ENCODE peak calls at places on chromosome 13, in five cellular contexts. W is K562, Z is GM12865, D is sigmoid colon, O is BJ. V is an unnamed sample.

GRCh38 chr13:46229251-46229650 is 17.5 kb downstream of the LRRC63 start:
- DNase-seq in W (no peak), Z (no peak), D (no peak), O (no peak), V (peak)

GRCh38 chr13:61777902-61778301 is 362.3 kb upstream of the PCDH20 start:
- DNase-seq in W (no peak), Z (no peak), D (no peak), O (no peak), V (no peak)

GRCh38 chr13:113860579-113861432 is 3.1 kb downstream of the GAS6 start:
- DNase-seq in W (peak), Z (no peak), D (no peak), O (no peak), V (peak)

GRCh38 chr13:105598551-105598950 is 936.9 kb downstream of the EFNB2 start:
- DNase-seq in W (no peak), Z (no peak), D (no peak), O (no peak), V (peak)

GRCh38 chr13:44197791-44198770 is 175.5 kb upstream of the SERP2 start:
- DNase-seq in W (no peak), Z (peak), D (no peak), O (no peak), V (peak)

GRCh38 chr13:48679941-48680630 is 26.4 kb downstream of the CYSLTR2 start:
- DNase-seq in W (no peak), Z (no peak), D (no peak), O (no peak), V (no peak)

GRCh38 chr13:32548837-32549236 is 10.2 kb upstream of the N4BP2L2 start:
- DNase-seq in W (no peak), Z (no peak), D (no peak), O (no peak), V (peak)

GRCh38 chr13:98697833-98698232 is 54.6 kb downstream of the SLC15A1 start:
- DNase-seq in W (no peak), Z (no peak), D (no peak), O (no peak), V (no peak)

GRCh38 chr13:81540777-81541176 is 1199.9 kb upstream of the SPRY2 start:
- DNase-seq in W (no peak), Z (no peak), D (no peak), O (no peak), V (no peak)

GRCh38 chr13:30593001-30593400 is 24.7 kb upstream of the USPL1 start:
- DNase-seq in W (no peak), Z (peak), D (no peak), O (no peak), V (no peak)

GRCh38 chr13:82803341-82803740 is 1078.9 kb downstream of the SLITRK1 start:
- DNase-seq in W (no peak), Z (no peak), D (no peak), O (no peak), V (peak)

GRCh38 chr13:104809483-104809882 is 1726.0 kb downstream of the EFNB2 start:
- DNase-seq in W (no peak), Z (no peak), D (no peak), O (no peak), V (no peak)

GRCh38 chr13:76164290-76164689 is 528.2 kb downstream of the LMO7 start:
- DNase-seq in W (no peak), Z (no peak), D (no peak), O (no peak), V (no peak)

GRCh38 chr13:33679658-33680012 is 138.3 kb upstream of the RFC3 start:
- DNase-seq in W (no peak), Z (no peak), D (no peak), O (no peak), V (no peak)

GRCh38 chr13:114067381-114067885 is 65.0 kb downstream of the RASA3 start:
- DNase-seq in W (no peak), Z (peak), D (no peak), O (peak), V (peak)

GRCh38 chr13:66994498-66995365 is 235.4 kb downstream of the PCDH9 start:
- DNase-seq in W (peak), Z (peak), D (no peak), O (no peak), V (no peak)

GRCh38 chr13:36344886-36345437 is 1.2 kb downstream of the SPART start:
- DNase-seq in W (peak), Z (peak), D (no peak), O (no peak), V (peak)

GRCh38 chr13:21319869-21320641 is 139.0 kb downstream of the ZDHHC20 start:
- DNase-seq in W (no peak), Z (no peak), D (no peak), O (no peak), V (no peak)

GRCh38 chr13:73898276-73898675 is 235.9 kb downstream of the KLF12 start:
- DNase-seq in W (no peak), Z (no peak), D (no peak), O (peak), V (no peak)

GRCh38 chr13:47869780-47870179 is 131.3 kb downstream of the SUCLA2 start:
- DNase-seq in W (no peak), Z (no peak), D (no peak), O (no peak), V (no peak)

GRCh38 chr13:108834193-108834592 is 204.8 kb downstream of the MYO16 start:
- DNase-seq in W (no peak), Z (no peak), D (no peak), O (no peak), V (no peak)

GRCh38 chr13:28493740-28494536 is 990 bp downstream of the FLT1 start:
- DNase-seq in W (no peak), Z (no peak), D (no peak), O (no peak), V (no peak)

GRCh38 chr13:21134475-21134874 is 41.9 kb downstream of the SKA3 start:
- DNase-seq in W (no peak), Z (no peak), D (no peak), O (no peak), V (no peak)

GRCh38 chr13:25860862-25861261 is 191.0 kb downstream of the SHISA2 start:
- DNase-seq in W (no peak), Z (no peak), D (no peak), O (no peak), V (peak)

GRCh38 chr13:100089633-100090032 is 740 bp downstream of the PCCA start:
- DNase-seq in W (peak), Z (peak), D (no peak), O (no peak), V (peak)

DNA sequence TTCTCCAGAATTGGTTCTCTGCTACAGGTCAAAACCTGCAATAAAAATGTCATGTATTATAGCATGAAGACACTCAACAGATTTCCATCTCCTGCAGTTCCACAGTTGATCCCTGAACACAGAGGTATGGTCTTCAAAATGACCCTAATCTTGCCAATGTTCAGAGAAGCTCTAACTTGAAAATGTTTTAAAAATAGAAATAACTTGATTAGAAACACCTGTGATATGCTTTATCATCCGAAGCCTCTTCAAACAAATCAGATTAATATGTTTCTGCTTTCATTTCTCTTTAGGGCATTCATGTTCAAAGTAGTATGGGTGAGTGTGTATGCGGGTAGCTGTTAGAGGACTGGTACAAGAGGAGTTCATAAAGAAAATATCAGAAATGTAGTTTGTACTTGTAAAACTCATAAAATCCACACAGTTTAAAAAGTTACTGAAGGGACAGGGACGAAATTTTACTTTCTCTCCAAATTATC is 60.4 kb downstream of the KCNRG start:
- DNase-seq in W (no peak), Z (peak), D (no peak), O (no peak), V (peak)
- H3K4me3 ChIP-seq in W (no peak), Z (peak), D (no peak), O (no peak), V (no peak)

GRCh38 chr13:79405501-79405830 is 589 bp downstream of the RBM26 start:
- DNase-seq in W (peak), Z (no peak), D (peak), O (no peak), V (no peak)

GRCh38 chr13:79409828-79410227 is 3.8 kb upstream of the RBM26 start:
- DNase-seq in W (no peak), Z (no peak), D (no peak), O (no peak), V (no peak)

GRCh38 chr13:79406597-79406908 is 498 bp upstream of the RBM26 start:
- DNase-seq in W (no peak), Z (no peak), D (no peak), O (no peak), V (no peak)

GRCh38 chr13:79405831-79406596 is at the start of gene RBM26:
- DNase-seq in W (peak), Z (peak), D (peak), O (peak), V (peak)

GRCh38 chr13:79407349-79407979 is 1.4 kb upstream of the RBM26 start:
- DNase-seq in W (no peak), Z (no peak), D (no peak), O (no peak), V (no peak)
- TF ChIP-seq CTCF in W (no peak), Z (no peak), D (no peak), O (no peak), V (no peak)

GRCh38 chr13:79369226-79369625 is 36.8 kb downstream of the RBM26 start:
- DNase-seq in W (no peak), Z (no peak), D (no peak), O (peak), V (no peak)

GRCh38 chr13:79360064-79360463 is 46.0 kb downstream of the RBM26 start:
- DNase-seq in W (no peak), Z (no peak), D (no peak), O (no peak), V (no peak)

GRCh38 chr13:79361299-79361698 is 44.8 kb downstream of the RBM26 start:
- DNase-seq in W (no peak), Z (no peak), D (no peak), O (no peak), V (no peak)

DNA sequence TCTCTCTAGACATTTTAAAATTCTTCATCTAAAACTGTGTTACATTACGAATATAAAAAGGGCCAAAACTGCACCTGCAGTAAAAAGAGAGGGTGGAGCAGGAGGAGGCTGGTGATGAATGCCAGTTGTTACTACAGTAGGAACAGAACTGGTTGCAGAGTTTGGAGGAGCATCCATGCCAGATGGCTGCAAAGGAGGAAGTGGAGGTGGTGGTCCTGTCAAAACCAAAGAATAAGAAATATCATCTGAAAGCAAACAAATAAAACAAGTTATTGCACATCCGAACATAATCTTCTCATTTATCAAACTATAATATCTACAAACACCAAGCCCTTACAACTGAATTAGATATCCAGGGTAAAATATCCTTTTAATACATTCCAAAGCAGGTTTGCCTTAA is 40.1 kb downstream of the RBM26 start:
- DNase-seq in W (no peak), Z (no peak), D (no peak), O (no peak), V (no peak)
- H3K4me3 ChIP-seq in W (no peak), Z (no peak), D (no peak), O (no peak), V (no peak)

GRCh38 chr13:111472559-111473460 is 152.4 kb downstream of the TEX29 start:
- DNase-seq in W (no peak), Z (no peak), D (peak), O (no peak), V (no peak)

GRCh38 chr13:111472083-111472482 is 151.6 kb downstream of the TEX29 start:
- DNase-seq in W (no peak), Z (no peak), D (peak), O (no peak), V (no peak)

GRCh38 chr13:111475488-111475887 is 155.0 kb downstream of the TEX29 start:
- DNase-seq in W (no peak), Z (no peak), D (no peak), O (no peak), V (no peak)

GRCh38 chr13:111476197-111476596 is 155.8 kb downstream of the TEX29 start:
- DNase-seq in W (no peak), Z (no peak), D (no peak), O (no peak), V (no peak)

DNA sequence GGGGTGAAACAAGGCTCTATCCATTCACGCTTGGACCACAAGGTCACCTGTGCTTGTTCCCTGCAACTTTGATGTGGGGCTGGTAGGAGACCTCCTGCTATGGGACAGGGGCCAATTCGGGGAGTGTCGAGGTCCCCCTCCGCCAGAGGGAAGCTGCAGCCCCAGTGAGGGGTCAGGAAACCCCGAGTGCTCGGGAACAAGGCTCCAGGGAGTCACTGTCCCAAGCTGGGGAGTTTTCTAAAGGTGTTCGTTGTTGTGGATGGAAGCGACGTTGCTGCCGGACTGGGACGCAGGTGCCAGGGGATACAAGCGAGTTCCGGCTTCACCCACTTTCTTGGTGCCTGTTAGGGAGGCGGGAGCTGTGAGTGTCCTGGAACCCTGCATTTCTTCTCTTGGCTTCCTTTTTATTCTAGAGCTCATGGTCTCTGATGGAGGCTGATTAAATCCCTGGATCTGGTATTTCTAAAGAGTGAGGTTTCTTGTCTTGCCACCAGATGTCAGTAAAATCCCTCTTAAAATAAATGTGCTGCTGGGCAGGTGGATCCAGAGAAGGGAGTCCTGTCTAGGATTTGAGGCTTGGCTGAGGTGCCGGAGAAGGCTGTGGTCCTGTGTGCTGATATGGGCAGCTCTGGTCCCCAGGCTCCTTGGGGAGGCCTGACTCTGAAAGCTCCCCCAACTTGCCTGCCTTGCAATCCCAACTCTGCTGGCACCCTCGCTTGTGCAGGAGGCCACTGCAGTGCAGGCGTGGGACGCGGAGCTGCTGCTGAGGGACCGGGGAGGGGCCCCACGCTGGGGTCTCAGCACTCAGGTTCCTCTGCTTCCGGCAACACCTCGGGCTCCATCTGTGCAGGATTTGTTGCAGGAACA is 153.9 kb downstream of the TEX29 start:
- DNase-seq in W (peak), Z (peak), D (no peak), O (no peak), V (peak)
- TF ChIP-seq CTCF in W (peak), Z (peak), D (peak), O (peak), V (peak)

V was measured in fibroblast of the aortic adventitia.